ENCODE peak calls at places on chromosomes 6 and 20, in five cellular contexts. L is A549, S is K562, K is HCT116, E is IMR-90. B is an unnamed sample.

GRCh38 chr20:43949741-43950618 is 35.3 kb downstream of the TOX2 start:
- DNase-seq in L (no peak), S (peak; percentile 23), K (no peak), E (no peak), B (no peak)

GRCh38 chr6:150281767-150282166 is 87.0 kb upstream of the IYD start:
- DNase-seq in E (no peak), L (no peak), K (no peak), S (no peak), B (no peak)

GRCh38 chr6:14709066-14709670 is 536.7 kb upstream of the JARID2 start:
- DNase-seq in L (no peak), K (no peak), S (no peak), E (peak; percentile 45), B (no peak)

GRCh38 chr6:158991017-158991723 is 8.8 kb downstream of the RSPH3 start:
- DNase-seq in L (no peak), K (no peak), E (no peak), S (no peak), B (no peak)

GRCh38 chr6:1347187-1347560 is 35.3 kb downstream of the FOXQ1 start:
- DNase-seq in S (no peak), E (no peak), K (no peak), L (no peak), B (no peak)

GRCh38 chr20:35174458-35175216 is 2.8 kb downstream of the PROCR start:
- DNase-seq in E (no peak), S (peak; percentile 98), K (no peak), L (no peak), B (no peak)

GRCh38 chr6:40551966-40552365 is 35.2 kb downstream of the LRFN2 start:
- DNase-seq in L (no peak), E (no peak), S (no peak), K (no peak), B (no peak)

GRCh38 chr20:17637985-17638640 is 43.9 kb downstream of the RRBP1 start:
- DNase-seq in K (no peak), L (no peak), S (no peak), E (no peak), B (no peak)

GRCh38 chr6:7229376-7230326 is 83.3 kb downstream of the SSR1 start:
- DNase-seq in K (no peak), S (peak; percentile 50), L (no peak), E (no peak), B (no peak)

GRCh38 chr6:113560908-113561307 is 296.2 kb upstream of the MARCKS start:
- DNase-seq in K (peak; percentile 32), E (peak; percentile 84), L (no peak), S (no peak), B (no peak)

GRCh38 chr6:69985180-69985579 is 118.8 kb downstream of the COL19A1 start:
- DNase-seq in L (no peak), K (no peak), S (no peak), E (no peak), B (no peak)

GRCh38 chr20:63626424-63627128 is at the start of gene GMEB2:
- DNase-seq in L (peak; percentile 67), E (no peak), S (peak; percentile 88), K (peak; percentile 21), B (peak; percentile 58)

GRCh38 chr6:87230801-87231200 is 75.4 kb downstream of the ZNF292 start:
- DNase-seq in S (no peak), L (no peak), E (peak; percentile 51), K (no peak), B (no peak)

GRCh38 chr20:24102290-24102689 is 113.7 kb upstream of the GGTLC1 start:
- DNase-seq in E (no peak), S (no peak), K (no peak), L (peak; percentile 25), B (peak; percentile 23)

GRCh38 chr6:65937982-65938381 is 231.0 kb upstream of the EYS start:
- DNase-seq in K (no peak), L (no peak), S (no peak), E (no peak), B (no peak)

GRCh38 chr6:6193221-6193745 is 127.2 kb downstream of the F13A1 start:
- DNase-seq in L (no peak), K (no peak), E (no peak), S (no peak), B (no peak)

GRCh38 chr6:167331565-167331964 is 6.7 kb downstream of the TTLL2 start:
- DNase-seq in S (no peak), E (no peak), L (no peak), K (no peak), B (no peak)

GRCh38 chr20:40633123-40633850 is 55.7 kb downstream of the MAFB start:
- DNase-seq in S (no peak), E (no peak), K (no peak), L (no peak), B (peak; percentile 35)

GRCh38 chr6:41644297-41644879 is 6.1 kb downstream of the MDFI start:
- DNase-seq in L (no peak), S (no peak), E (no peak), K (no peak), B (no peak)

GRCh38 chr6:159693894-159694545 is 979 bp upstream of the SOD2 start:
- DNase-seq in S (peak; percentile 35), E (peak; percentile 36), K (no peak), L (no peak), B (no peak)

GRCh38 chr6:44043479-44044153 is 83.6 kb downstream of the MRPL14 start:
- DNase-seq in K (no peak), E (peak; percentile 43), S (peak; percentile 72), L (no peak), B (no peak)

GRCh38 chr20:9485614-9486325 is 28.6 kb upstream of the LAMP5 start:
- DNase-seq in E (no peak), K (no peak), S (no peak), L (no peak), B (no peak)

GRCh38 chr6:37684801-37685200 is 12.9 kb downstream of the MDGA1 start:
- DNase-seq in K (no peak), E (no peak), S (no peak), L (no peak), B (no peak)

GRCh38 chr6:137571854-137572253 is 77.7 kb upstream of the OLIG3 start:
- DNase-seq in K (peak; percentile 59), E (peak; percentile 13), S (peak; percentile 61), L (peak; percentile 4), B (peak; percentile 86)

GRCh38 chr6:43014434-43014909 is 423 bp downstream of the KLHDC3 start:
- DNase-seq in L (peak; percentile 14), K (no peak), E (peak; percentile 45), S (no peak), B (no peak)

GRCh38 chr6:88008411-88008810 is 39.2 kb upstream of the SPACA1 start:
- DNase-seq in E (no peak), L (no peak), K (no peak), S (no peak), B (no peak)

GRCh38 chr6:149095842-149096241 is 221.7 kb upstream of the TAB2 start:
- DNase-seq in S (no peak), L (no peak), E (no peak), K (no peak), B (no peak)

GRCh38 chr6:156794963-156795362 is 17.8 kb downstream of the ARID1B start:
- DNase-seq in L (no peak), S (no peak), E (no peak), K (no peak), B (no peak)

GRCh38 chr20:62824476-62825287 is 7.8 kb downstream of the COL9A3 start:
- DNase-seq in L (no peak), E (no peak), S (peak; percentile 77), K (no peak), B (no peak)

GRCh38 chr20:23924751-23925150 is 45.2 kb upstream of the CST5 start:
- DNase-seq in S (no peak), K (no peak), E (no peak), L (no peak), B (no peak)

GRCh38 chr6:125480571-125480970 is 178.8 kb upstream of the HDDC2 start:
- DNase-seq in L (no peak), K (no peak), E (no peak), S (no peak), B (no peak)

GRCh38 chr20:16007164-16007563 is 566.1 kb downstream of the KIF16B start:
- DNase-seq in L (no peak), K (no peak), E (no peak), S (no peak), B (no peak)

GRCh38 chr20:20463933-20464374 is 96.0 kb downstream of the INSM1 start:
- DNase-seq in S (no peak), L (no peak), E (no peak), K (no peak), B (peak; percentile 56)

GRCh38 chr6:133855599-133855972 is 33.3 kb upstream of the TCF21 start:
- DNase-seq in K (no peak), E (no peak), S (no peak), L (no peak), B (no peak)

GRCh38 chr6:133854633-133855598 is 34.0 kb upstream of the TCF21 start:
- DNase-seq in L (no peak), E (no peak), K (no peak), S (no peak), B (peak; percentile 74)

GRCh38 chr6:133857696-133858095 is 31.2 kb upstream of the TCF21 start:
- DNase-seq in L (no peak), K (no peak), S (no peak), E (no peak), B (no peak)

GRCh38 chr6:133855994-133856393 is 32.9 kb upstream of the TCF21 start:
- DNase-seq in S (no peak), L (no peak), K (no peak), E (no peak), B (no peak)

GRCh38 chr6:133856911-133857310 is 32.0 kb upstream of the TCF21 start:
- DNase-seq in E (no peak), L (no peak), K (no peak), S (no peak), B (no peak)
- TF ChIP-seq RAD21 in E (no peak), L (no peak), K (no peak), S (no peak), B (no peak)

GRCh38 chr6:39335780-39336541 is 13.5 kb upstream of the KCNK16 start:
- DNase-seq in E (no peak), S (no peak), L (no peak), K (no peak), B (no peak)
- TF ChIP-seq RAD21 in E (no peak), S (no peak), L (no peak), K (no peak), B (no peak)

GRCh38 chr6:105485456-105485855 is 82.6 kb upstream of the PREP start:
- DNase-seq in S (no peak), E (no peak), K (no peak), L (no peak), B (no peak)

GRCh38 chr6:105482227-105482839 is 79.5 kb upstream of the PREP start:
- DNase-seq in K (no peak), S (no peak), L (no peak), E (peak; percentile 38), B (no peak)

GRCh38 chr6:105483492-105483891 is 80.6 kb upstream of the PREP start:
- DNase-seq in L (no peak), K (no peak), E (peak; percentile 79), S (no peak), B (no peak)

GRCh38 chr6:105482956-105483355 is 80.1 kb upstream of the PREP start:
- DNase-seq in K (no peak), S (no peak), L (no peak), E (no peak), B (no peak)

GRCh38 chr6:105484238-105485161 is 81.6 kb upstream of the PREP start:
- DNase-seq in K (peak; percentile 42), L (peak; percentile 6), E (peak; percentile 55), S (peak; percentile 27), B (no peak)
- TF ChIP-seq RAD21 in K (peak; percentile 88), L (peak; percentile 88), E (peak; percentile 97), S (peak; percentile 91), B (peak; percentile 89)

GRCh38 chr6:155273438-155273837 is 9.6 kb downstream of the CLDN20 start:
- DNase-seq in S (peak; percentile 27), K (no peak), E (peak; percentile 93), L (no peak), B (no peak)
- TF ChIP-seq RAD21 in S (no peak), K (no peak), E (no peak), L (no peak), B (no peak)